ENCODE peak calls at places on chromosomes 12 and 14, in four cellular contexts. P is posterior cingulate gyrus, X is OCI-LY7, V is NCI-H2029. B is an unnamed sample.

GRCh38 chr12:119721306-119721705 is 53.4 kb downstream of the PRKAB1 start:
- DNase-seq in P (no peak), X (no peak), V (no peak), B (no peak)

GRCh38 chr12:67288561-67288960 is 19.4 kb downstream of the CAND1 start:
- DNase-seq in P (no peak), X (no peak), V (no peak), B (no peak)

GRCh38 chr14:55851961-55852360 is 266.2 kb upstream of the PELI2 start:
- DNase-seq in P (no peak), V (no peak), X (no peak), B (no peak)

GRCh38 chr12:10031771-10032175 is 1.3 kb downstream of the CLEC9A start:
- DNase-seq in X (no peak), V (no peak), P (no peak), B (peak)

GRCh38 chr14:70143306-70143705 is 45.4 kb downstream of the SLC8A3 start:
- DNase-seq in X (no peak), P (no peak), V (no peak), B (no peak)

GRCh38 chr14:75141967-75142366 is 15.1 kb upstream of the NEK9 start:
- DNase-seq in P (no peak), V (no peak), X (peak), B (peak)

GRCh38 chr12:52699960-52700359 is 3.4 kb downstream of the KRT77 start:
- DNase-seq in X (no peak), V (no peak), P (no peak), B (no peak)

GRCh38 chr12:111773801-111774551 is 7.2 kb downstream of the ALDH2 start:
- DNase-seq in V (peak), X (no peak), P (no peak), B (peak)

GRCh38 chr14:72401632-72402428 is 469.6 kb downstream of the RGS6 start:
- DNase-seq in V (no peak), P (no peak), X (no peak), B (no peak)

GRCh38 chr12:96132819-96133218 is 61.4 kb upstream of the ELK3 start:
- DNase-seq in X (no peak), P (no peak), V (peak), B (no peak)

B was measured in astrocyte.